ENCODE peak calls at places on chromosomes 3 and 15, in nine cellular contexts. One of them, this sample, is unnamed.

GRCh38 chr3:15325228-15325627 is 7.2 kb downstream of the SH3BP5 start:
- DNase-seq in stimulated activated CD8-positive, alpha-beta memory T cell treated with anti-CD3 and anti-CD28 coated beads, Interleukin-7, amount 100 ng/mL, for 4 hours: no peak
- DNase-seq in fibroblast of pulmonary artery: peak; percentile 81
- DNase-seq in Right ventricle myocardium superior: no peak
- DNase-seq in effector memory CD4-positive, alpha-beta T cell: no peak
- DNase-seq in NCI-H2171 treated with DMSO at 0.1 percent for 48 hours: no peak
- DNase-seq in T-helper 1 cell: no peak
- DNase-seq in NCI-H1092: no peak
- DNase-seq in heart left ventricle: no peak
- DNase-seq in this sample: peak; percentile 89

GRCh38 chr3:17639765-17640164 is 102.7 kb downstream of the TBC1D5 start:
- DNase-seq in NCI-H1092: no peak
- DNase-seq in heart left ventricle: no peak
- DNase-seq in T-helper 1 cell: no peak
- DNase-seq in fibroblast of pulmonary artery: peak; percentile 96
- DNase-seq in effector memory CD4-positive, alpha-beta T cell: no peak
- DNase-seq in NCI-H2171 treated with DMSO at 0.1 percent for 48 hours: no peak
- DNase-seq in stimulated activated CD8-positive, alpha-beta memory T cell treated with anti-CD3 and anti-CD28 coated beads, Interleukin-7, amount 100 ng/mL, for 4 hours: no peak
- DNase-seq in Right ventricle myocardium superior: no peak
- DNase-seq in this sample: peak; percentile 84

GRCh38 chr3:14000556-14000955 is 120.7 kb upstream of the WNT7A start:
- DNase-seq in NCI-H2171 treated with DMSO at 0.1 percent for 48 hours: no peak
- DNase-seq in NCI-H1092: no peak
- DNase-seq in Right ventricle myocardium superior: no peak
- DNase-seq in stimulated activated CD8-positive, alpha-beta memory T cell treated with anti-CD3 and anti-CD28 coated beads, Interleukin-7, amount 100 ng/mL, for 4 hours: no peak
- DNase-seq in fibroblast of pulmonary artery: no peak
- DNase-seq in effector memory CD4-positive, alpha-beta T cell: no peak
- DNase-seq in T-helper 1 cell: no peak
- DNase-seq in heart left ventricle: no peak
- DNase-seq in this sample: no peak

GRCh38 chr15:69825941-69826817 is 271.5 kb downstream of the TLE3 start:
- DNase-seq in T-helper 1 cell: no peak
- DNase-seq in Right ventricle myocardium superior: no peak
- DNase-seq in stimulated activated CD8-positive, alpha-beta memory T cell treated with anti-CD3 and anti-CD28 coated beads, Interleukin-7, amount 100 ng/mL, for 4 hours: no peak
- DNase-seq in effector memory CD4-positive, alpha-beta T cell: no peak
- DNase-seq in NCI-H2171 treated with DMSO at 0.1 percent for 48 hours: no peak
- DNase-seq in heart left ventricle: no peak
- DNase-seq in fibroblast of pulmonary artery: no peak
- DNase-seq in NCI-H1092: no peak
- DNase-seq in this sample: no peak

GRCh38 chr3:147838650-147839049 is 429.5 kb downstream of the ZIC1 start:
- DNase-seq in heart left ventricle: no peak
- DNase-seq in fibroblast of pulmonary artery: peak; percentile 32
- DNase-seq in Right ventricle myocardium superior: no peak
- DNase-seq in stimulated activated CD8-positive, alpha-beta memory T cell treated with anti-CD3 and anti-CD28 coated beads, Interleukin-7, amount 100 ng/mL, for 4 hours: no peak
- DNase-seq in effector memory CD4-positive, alpha-beta T cell: no peak
- DNase-seq in T-helper 1 cell: no peak
- DNase-seq in NCI-H2171 treated with DMSO at 0.1 percent for 48 hours: no peak
- DNase-seq in NCI-H1092: no peak
- DNase-seq in this sample: no peak

GRCh38 chr3:9339750-9340449 is 23.0 kb upstream of the THUMPD3 start:
- DNase-seq in effector memory CD4-positive, alpha-beta T cell: no peak
- DNase-seq in NCI-H1092: no peak
- DNase-seq in heart left ventricle: no peak
- DNase-seq in fibroblast of pulmonary artery: peak; percentile 9
- DNase-seq in T-helper 1 cell: no peak
- DNase-seq in Right ventricle myocardium superior: no peak
- DNase-seq in stimulated activated CD8-positive, alpha-beta memory T cell treated with anti-CD3 and anti-CD28 coated beads, Interleukin-7, amount 100 ng/mL, for 4 hours: no peak
- DNase-seq in NCI-H2171 treated with DMSO at 0.1 percent for 48 hours: no peak
- DNase-seq in this sample: no peak

GRCh38 chr3:4999626-5000184 is 20.5 kb downstream of the BHLHE40 start:
- DNase-seq in NCI-H2171 treated with DMSO at 0.1 percent for 48 hours: no peak
- DNase-seq in stimulated activated CD8-positive, alpha-beta memory T cell treated with anti-CD3 and anti-CD28 coated beads, Interleukin-7, amount 100 ng/mL, for 4 hours: no peak
- DNase-seq in heart left ventricle: no peak
- DNase-seq in T-helper 1 cell: no peak
- DNase-seq in fibroblast of pulmonary artery: no peak
- DNase-seq in Right ventricle myocardium superior: no peak
- DNase-seq in effector memory CD4-positive, alpha-beta T cell: no peak
- DNase-seq in NCI-H1092: no peak
- DNase-seq in this sample: no peak

GRCh38 chr3:155785662-155786295 is 20.3 kb downstream of the C3orf33 start:
- DNase-seq in effector memory CD4-positive, alpha-beta T cell: no peak
- DNase-seq in stimulated activated CD8-positive, alpha-beta memory T cell treated with anti-CD3 and anti-CD28 coated beads, Interleukin-7, amount 100 ng/mL, for 4 hours: no peak
- DNase-seq in Right ventricle myocardium superior: no peak
- DNase-seq in T-helper 1 cell: no peak
- DNase-seq in NCI-H1092: no peak
- DNase-seq in fibroblast of pulmonary artery: no peak
- DNase-seq in NCI-H2171 treated with DMSO at 0.1 percent for 48 hours: peak; percentile 70
- DNase-seq in heart left ventricle: no peak
- DNase-seq in this sample: no peak

GRCh38 chr3:40173291-40173710 is 136.2 kb upstream of the EIF1B start:
- DNase-seq in effector memory CD4-positive, alpha-beta T cell: no peak
- DNase-seq in Right ventricle myocardium superior: no peak
- DNase-seq in NCI-H2171 treated with DMSO at 0.1 percent for 48 hours: no peak
- DNase-seq in NCI-H1092: no peak
- DNase-seq in fibroblast of pulmonary artery: no peak
- DNase-seq in stimulated activated CD8-positive, alpha-beta memory T cell treated with anti-CD3 and anti-CD28 coated beads, Interleukin-7, amount 100 ng/mL, for 4 hours: no peak
- DNase-seq in heart left ventricle: no peak
- DNase-seq in T-helper 1 cell: no peak
- DNase-seq in this sample: no peak

GRCh38 chr15:39908186-39908585 is 11.9 kb downstream of the GPR176 start:
- DNase-seq in NCI-H1092: no peak
- DNase-seq in heart left ventricle: no peak
- DNase-seq in T-helper 1 cell: no peak
- DNase-seq in NCI-H2171 treated with DMSO at 0.1 percent for 48 hours: no peak
- DNase-seq in fibroblast of pulmonary artery: peak; percentile 89
- DNase-seq in effector memory CD4-positive, alpha-beta T cell: no peak
- DNase-seq in Right ventricle myocardium superior: no peak
- DNase-seq in stimulated activated CD8-positive, alpha-beta memory T cell treated with anti-CD3 and anti-CD28 coated beads, Interleukin-7, amount 100 ng/mL, for 4 hours: no peak
- DNase-seq in this sample: peak; percentile 87

GRCh38 chr3:170270282-170270891 is 48.2 kb downstream of the PRKCI start:
- DNase-seq in heart left ventricle: no peak
- DNase-seq in Right ventricle myocardium superior: no peak
- DNase-seq in NCI-H1092: no peak
- DNase-seq in fibroblast of pulmonary artery: no peak
- DNase-seq in stimulated activated CD8-positive, alpha-beta memory T cell treated with anti-CD3 and anti-CD28 coated beads, Interleukin-7, amount 100 ng/mL, for 4 hours: no peak
- DNase-seq in T-helper 1 cell: no peak
- DNase-seq in NCI-H2171 treated with DMSO at 0.1 percent for 48 hours: no peak
- DNase-seq in effector memory CD4-positive, alpha-beta T cell: no peak
- DNase-seq in this sample: no peak

GRCh38 chr3:179148446-179149238 is 485 bp downstream of the PIK3CA start:
- DNase-seq in Right ventricle myocardium superior: peak; percentile 66
- DNase-seq in heart left ventricle: peak; percentile 54
- DNase-seq in fibroblast of pulmonary artery: peak; percentile 41
- DNase-seq in NCI-H2171 treated with DMSO at 0.1 percent for 48 hours: peak; percentile 68
- DNase-seq in T-helper 1 cell: peak; percentile 58
- DNase-seq in effector memory CD4-positive, alpha-beta T cell: peak; percentile 40
- DNase-seq in NCI-H1092: peak; percentile 32
- DNase-seq in stimulated activated CD8-positive, alpha-beta memory T cell treated with anti-CD3 and anti-CD28 coated beads, Interleukin-7, amount 100 ng/mL, for 4 hours: peak; percentile 60
- DNase-seq in this sample: peak; percentile 23

GRCh38 chr3:137110392-137110996 is 152.7 kb downstream of the IL20RB start:
- DNase-seq in NCI-H2171 treated with DMSO at 0.1 percent for 48 hours: peak; percentile 77
- DNase-seq in Right ventricle myocardium superior: no peak
- DNase-seq in heart left ventricle: no peak
- DNase-seq in T-helper 1 cell: no peak
- DNase-seq in NCI-H1092: no peak
- DNase-seq in effector memory CD4-positive, alpha-beta T cell: no peak
- DNase-seq in stimulated activated CD8-positive, alpha-beta memory T cell treated with anti-CD3 and anti-CD28 coated beads, Interleukin-7, amount 100 ng/mL, for 4 hours: no peak
- DNase-seq in fibroblast of pulmonary artery: peak; percentile 49
- DNase-seq in this sample: peak; percentile 5

GRCh38 chr15:25830844-25831443 is 32.2 kb downstream of the ATP10A start:
- DNase-seq in NCI-H1092: no peak
- DNase-seq in fibroblast of pulmonary artery: peak; percentile 85
- DNase-seq in stimulated activated CD8-positive, alpha-beta memory T cell treated with anti-CD3 and anti-CD28 coated beads, Interleukin-7, amount 100 ng/mL, for 4 hours: no peak
- DNase-seq in Right ventricle myocardium superior: peak; percentile 52
- DNase-seq in T-helper 1 cell: no peak
- DNase-seq in NCI-H2171 treated with DMSO at 0.1 percent for 48 hours: no peak
- DNase-seq in effector memory CD4-positive, alpha-beta T cell: no peak
- DNase-seq in heart left ventricle: no peak
- DNase-seq in this sample: peak; percentile 98

GRCh38 chr3:16334909-16335308 is 69.9 kb downstream of the OXNAD1 start:
- DNase-seq in NCI-H2171 treated with DMSO at 0.1 percent for 48 hours: no peak
- DNase-seq in Right ventricle myocardium superior: no peak
- DNase-seq in heart left ventricle: no peak
- DNase-seq in T-helper 1 cell: no peak
- DNase-seq in stimulated activated CD8-positive, alpha-beta memory T cell treated with anti-CD3 and anti-CD28 coated beads, Interleukin-7, amount 100 ng/mL, for 4 hours: no peak
- DNase-seq in NCI-H1092: no peak
- DNase-seq in effector memory CD4-positive, alpha-beta T cell: no peak
- DNase-seq in fibroblast of pulmonary artery: peak; percentile 78
- DNase-seq in this sample: no peak

GRCh38 chr3:133829310-133829707 is 23.7 kb downstream of the SRPRB start:
- DNase-seq in stimulated activated CD8-positive, alpha-beta memory T cell treated with anti-CD3 and anti-CD28 coated beads, Interleukin-7, amount 100 ng/mL, for 4 hours: no peak
- DNase-seq in fibroblast of pulmonary artery: no peak
- DNase-seq in T-helper 1 cell: no peak
- DNase-seq in NCI-H2171 treated with DMSO at 0.1 percent for 48 hours: no peak
- DNase-seq in Right ventricle myocardium superior: no peak
- DNase-seq in NCI-H1092: no peak
- DNase-seq in effector memory CD4-positive, alpha-beta T cell: no peak
- DNase-seq in heart left ventricle: no peak
- DNase-seq in this sample: no peak

GRCh38 chr15:90141646-90142045 is 39.4 kb upstream of the IDH2 start:
- DNase-seq in effector memory CD4-positive, alpha-beta T cell: no peak
- DNase-seq in stimulated activated CD8-positive, alpha-beta memory T cell treated with anti-CD3 and anti-CD28 coated beads, Interleukin-7, amount 100 ng/mL, for 4 hours: no peak
- DNase-seq in Right ventricle myocardium superior: peak; percentile 18
- DNase-seq in NCI-H2171 treated with DMSO at 0.1 percent for 48 hours: no peak
- DNase-seq in T-helper 1 cell: no peak
- DNase-seq in fibroblast of pulmonary artery: peak; percentile 71
- DNase-seq in NCI-H1092: no peak
- DNase-seq in heart left ventricle: no peak
- DNase-seq in this sample: peak; percentile 50

GRCh38 chr3:56940989-56941388 is 119.5 kb upstream of the SPATA12 start:
- DNase-seq in fibroblast of pulmonary artery: no peak
- DNase-seq in NCI-H2171 treated with DMSO at 0.1 percent for 48 hours: peak; percentile 64
- DNase-seq in NCI-H1092: no peak
- DNase-seq in T-helper 1 cell: no peak
- DNase-seq in stimulated activated CD8-positive, alpha-beta memory T cell treated with anti-CD3 and anti-CD28 coated beads, Interleukin-7, amount 100 ng/mL, for 4 hours: no peak
- DNase-seq in Right ventricle myocardium superior: no peak
- DNase-seq in heart left ventricle: no peak
- DNase-seq in effector memory CD4-positive, alpha-beta T cell: no peak
- DNase-seq in this sample: no peak

GRCh38 chr15:79432345-79433311 is 492 bp downstream of the MINAR1 start:
- DNase-seq in fibroblast of pulmonary artery: no peak
- DNase-seq in Right ventricle myocardium superior: no peak
- DNase-seq in T-helper 1 cell: no peak
- DNase-seq in heart left ventricle: no peak
- DNase-seq in stimulated activated CD8-positive, alpha-beta memory T cell treated with anti-CD3 and anti-CD28 coated beads, Interleukin-7, amount 100 ng/mL, for 4 hours: no peak
- DNase-seq in NCI-H1092: no peak
- DNase-seq in NCI-H2171 treated with DMSO at 0.1 percent for 48 hours: no peak
- DNase-seq in effector memory CD4-positive, alpha-beta T cell: no peak
- DNase-seq in this sample: no peak

GRCh38 chr15:98034731-98035130 is 74.2 kb downstream of the ARRDC4 start:
- DNase-seq in fibroblast of pulmonary artery: no peak
- DNase-seq in NCI-H2171 treated with DMSO at 0.1 percent for 48 hours: no peak
- DNase-seq in T-helper 1 cell: no peak
- DNase-seq in stimulated activated CD8-positive, alpha-beta memory T cell treated with anti-CD3 and anti-CD28 coated beads, Interleukin-7, amount 100 ng/mL, for 4 hours: no peak
- DNase-seq in Right ventricle myocardium superior: no peak
- DNase-seq in heart left ventricle: no peak
- DNase-seq in NCI-H1092: no peak
- DNase-seq in effector memory CD4-positive, alpha-beta T cell: no peak
- DNase-seq in this sample: no peak

GRCh38 chr3:197590313-197590962 is 34.7 kb upstream of the BDH1 start:
- DNase-seq in effector memory CD4-positive, alpha-beta T cell: no peak
- DNase-seq in NCI-H1092: no peak
- DNase-seq in T-helper 1 cell: no peak
- DNase-seq in Right ventricle myocardium superior: no peak
- DNase-seq in fibroblast of pulmonary artery: no peak
- DNase-seq in stimulated activated CD8-positive, alpha-beta memory T cell treated with anti-CD3 and anti-CD28 coated beads, Interleukin-7, amount 100 ng/mL, for 4 hours: no peak
- DNase-seq in NCI-H2171 treated with DMSO at 0.1 percent for 48 hours: no peak
- DNase-seq in heart left ventricle: no peak
- DNase-seq in this sample: no peak

GRCh38 chr3:111277226-111277625 is 205.6 kb downstream of the NECTIN3 start:
- DNase-seq in fibroblast of pulmonary artery: peak; percentile 50
- DNase-seq in NCI-H2171 treated with DMSO at 0.1 percent for 48 hours: no peak
- DNase-seq in effector memory CD4-positive, alpha-beta T cell: no peak
- DNase-seq in T-helper 1 cell: no peak
- DNase-seq in NCI-H1092: no peak
- DNase-seq in Right ventricle myocardium superior: no peak
- DNase-seq in stimulated activated CD8-positive, alpha-beta memory T cell treated with anti-CD3 and anti-CD28 coated beads, Interleukin-7, amount 100 ng/mL, for 4 hours: no peak
- DNase-seq in heart left ventricle: no peak
- DNase-seq in this sample: peak; percentile 60

GRCh38 chr3:38137615-38138346 is 680 bp upstream of the MYD88 start:
- DNase-seq in T-helper 1 cell: no peak
- DNase-seq in stimulated activated CD8-positive, alpha-beta memory T cell treated with anti-CD3 and anti-CD28 coated beads, Interleukin-7, amount 100 ng/mL, for 4 hours: no peak
- DNase-seq in NCI-H2171 treated with DMSO at 0.1 percent for 48 hours: peak; percentile 37
- DNase-seq in effector memory CD4-positive, alpha-beta T cell: peak; percentile 11
- DNase-seq in fibroblast of pulmonary artery: no peak
- DNase-seq in NCI-H1092: no peak
- DNase-seq in heart left ventricle: no peak
- DNase-seq in Right ventricle myocardium superior: no peak
- DNase-seq in this sample: no peak

GRCh38 chr3:175410251-175410650 is 551.1 kb downstream of the NAALADL2 start:
- DNase-seq in stimulated activated CD8-positive, alpha-beta memory T cell treated with anti-CD3 and anti-CD28 coated beads, Interleukin-7, amount 100 ng/mL, for 4 hours: no peak
- DNase-seq in effector memory CD4-positive, alpha-beta T cell: no peak
- DNase-seq in Right ventricle myocardium superior: no peak
- DNase-seq in T-helper 1 cell: no peak
- DNase-seq in fibroblast of pulmonary artery: no peak
- DNase-seq in heart left ventricle: no peak
- DNase-seq in NCI-H2171 treated with DMSO at 0.1 percent for 48 hours: no peak
- DNase-seq in NCI-H1092: no peak
- DNase-seq in this sample: peak; percentile 59

GRCh38 chr3:171186383-171186782 is 159.9 kb upstream of the SLC2A2 start:
- DNase-seq in effector memory CD4-positive, alpha-beta T cell: no peak
- DNase-seq in fibroblast of pulmonary artery: no peak
- DNase-seq in stimulated activated CD8-positive, alpha-beta memory T cell treated with anti-CD3 and anti-CD28 coated beads, Interleukin-7, amount 100 ng/mL, for 4 hours: no peak
- DNase-seq in NCI-H2171 treated with DMSO at 0.1 percent for 48 hours: no peak
- DNase-seq in Right ventricle myocardium superior: no peak
- DNase-seq in NCI-H1092: no peak
- DNase-seq in heart left ventricle: no peak
- DNase-seq in T-helper 1 cell: no peak
- DNase-seq in this sample: no peak

GRCh38 chr3:57709559-57709958 is 16.7 kb upstream of the DENND6A start:
- DNase-seq in NCI-H2171 treated with DMSO at 0.1 percent for 48 hours: no peak
- DNase-seq in heart left ventricle: no peak
- DNase-seq in stimulated activated CD8-positive, alpha-beta memory T cell treated with anti-CD3 and anti-CD28 coated beads, Interleukin-7, amount 100 ng/mL, for 4 hours: no peak
- DNase-seq in effector memory CD4-positive, alpha-beta T cell: no peak
- DNase-seq in Right ventricle myocardium superior: no peak
- DNase-seq in T-helper 1 cell: no peak
- DNase-seq in NCI-H1092: no peak
- DNase-seq in fibroblast of pulmonary artery: peak; percentile 25
- DNase-seq in this sample: no peak

GRCh38 chr3:25088284-25088683 is 339.8 kb upstream of the RARB start:
- DNase-seq in NCI-H2171 treated with DMSO at 0.1 percent for 48 hours: no peak
- DNase-seq in Right ventricle myocardium superior: no peak
- DNase-seq in T-helper 1 cell: no peak
- DNase-seq in stimulated activated CD8-positive, alpha-beta memory T cell treated with anti-CD3 and anti-CD28 coated beads, Interleukin-7, amount 100 ng/mL, for 4 hours: no peak
- DNase-seq in NCI-H1092: no peak
- DNase-seq in heart left ventricle: no peak
- DNase-seq in fibroblast of pulmonary artery: no peak
- DNase-seq in effector memory CD4-positive, alpha-beta T cell: no peak
- DNase-seq in this sample: no peak

GRCh38 chr3:194140520-194141414 is 4.8 kb downstream of the HES1 start:
- DNase-seq in Right ventricle myocardium superior: peak; percentile 76
- DNase-seq in stimulated activated CD8-positive, alpha-beta memory T cell treated with anti-CD3 and anti-CD28 coated beads, Interleukin-7, amount 100 ng/mL, for 4 hours: no peak
- DNase-seq in T-helper 1 cell: no peak
- DNase-seq in heart left ventricle: peak; percentile 74
- DNase-seq in fibroblast of pulmonary artery: peak; percentile 73
- DNase-seq in NCI-H2171 treated with DMSO at 0.1 percent for 48 hours: peak; percentile 59
- DNase-seq in effector memory CD4-positive, alpha-beta T cell: no peak
- DNase-seq in NCI-H1092: peak; percentile 54
- DNase-seq in this sample: peak; percentile 62

GRCh38 chr3:127174715-127175140 is 18.2 kb upstream of the PRR23E start:
- DNase-seq in stimulated activated CD8-positive, alpha-beta memory T cell treated with anti-CD3 and anti-CD28 coated beads, Interleukin-7, amount 100 ng/mL, for 4 hours: no peak
- DNase-seq in effector memory CD4-positive, alpha-beta T cell: no peak
- DNase-seq in NCI-H1092: no peak
- DNase-seq in NCI-H2171 treated with DMSO at 0.1 percent for 48 hours: no peak
- DNase-seq in heart left ventricle: no peak
- DNase-seq in fibroblast of pulmonary artery: no peak
- DNase-seq in Right ventricle myocardium superior: no peak
- DNase-seq in T-helper 1 cell: no peak
- DNase-seq in this sample: no peak

GRCh38 chr3:1439395-1439794 is 346.6 kb downstream of the CNTN6 start:
- DNase-seq in NCI-H2171 treated with DMSO at 0.1 percent for 48 hours: peak; percentile 0
- DNase-seq in fibroblast of pulmonary artery: no peak
- DNase-seq in heart left ventricle: no peak
- DNase-seq in Right ventricle myocardium superior: no peak
- DNase-seq in T-helper 1 cell: no peak
- DNase-seq in effector memory CD4-positive, alpha-beta T cell: no peak
- DNase-seq in NCI-H1092: no peak
- DNase-seq in stimulated activated CD8-positive, alpha-beta memory T cell treated with anti-CD3 and anti-CD28 coated beads, Interleukin-7, amount 100 ng/mL, for 4 hours: no peak
- DNase-seq in this sample: no peak

GRCh38 chr3:64351713-64352595 is 126.7 kb upstream of the PRICKLE2 start:
- DNase-seq in T-helper 1 cell: no peak
- DNase-seq in heart left ventricle: no peak
- DNase-seq in effector memory CD4-positive, alpha-beta T cell: no peak
- DNase-seq in Right ventricle myocardium superior: no peak
- DNase-seq in NCI-H2171 treated with DMSO at 0.1 percent for 48 hours: peak; percentile 48
- DNase-seq in fibroblast of pulmonary artery: peak; percentile 47
- DNase-seq in stimulated activated CD8-positive, alpha-beta memory T cell treated with anti-CD3 and anti-CD28 coated beads, Interleukin-7, amount 100 ng/mL, for 4 hours: no peak
- DNase-seq in NCI-H1092: no peak
- DNase-seq in this sample: peak; percentile 85

This sample was measured in astrocyte.